ENCODE peak calls at places on chromosomes 1 and 21, in eight cellular contexts. G is tibial artery, S is skeletal muscle cell, E is fibroblast of lung, I is K562, Y is cardiac fibroblast, W is fibroblast of mammary gland, D is endodermal cell. P is an unnamed sample.

GRCh38 chr21:35988396-35989140 is 71.8 kb downstream of the SETD4 start:
- DNase-seq in E (no peak), Y (no peak), W (no peak), S (no peak), I (no peak), D (no peak), G (no peak), P (no peak)

GRCh38 chr1:53057134-53057533 is 4.9 kb upstream of the PODN start:
- DNase-seq in Y (no peak), W (peak), D (no peak), I (no peak), G (no peak), E (peak), S (no peak), P (peak)

GRCh38 chr1:206547104-206547503 is 39.8 kb downstream of the RASSF5 start:
- DNase-seq in D (no peak), Y (no peak), E (no peak), G (no peak), I (no peak), W (no peak), S (no peak), P (no peak)

GRCh38 chr1:58041621-58042020 is 504.9 kb downstream of the OMA1 start:
- DNase-seq in G (no peak), Y (no peak), I (no peak), S (no peak), E (no peak), D (no peak), W (no peak), P (no peak)

GRCh38 chr1:202154766-202155477 is 5.5 kb downstream of the PTPN7 start:
- DNase-seq in G (no peak), D (peak), E (peak), I (peak), S (peak), W (peak), Y (peak), P (peak)

GRCh38 chr1:6245086-6245868 is 1.3 kb downstream of the HES3 start:
- DNase-seq in D (peak), E (peak), I (peak), S (no peak), G (peak), W (peak), Y (peak), P (no peak)

GRCh38 chr1:98176414-98176813 is 255.6 kb upstream of the DPYD start:
- DNase-seq in Y (no peak), W (no peak), G (no peak), D (no peak), E (no peak), S (no peak), I (no peak), P (no peak)

GRCh38 chr1:1361233-1361981 is 3.1 kb upstream of the MXRA8 start:
- DNase-seq in G (peak), S (no peak), D (peak), E (no peak), I (no peak), W (no peak), Y (no peak), P (no peak)

GRCh38 chr21:31201548-31201947 is 142.5 kb downstream of the TIAM1 start:
- DNase-seq in Y (peak), G (no peak), E (peak), I (no peak), W (peak), S (peak), D (no peak), P (no peak)

GRCh38 chr1:178928041-178928440 is 57.2 kb upstream of the ANGPTL1 start:
- DNase-seq in E (no peak), Y (no peak), I (no peak), G (no peak), W (no peak), D (no peak), S (no peak), P (no peak)

GRCh38 chr1:86430376-86430775 is 6.4 kb downstream of the CLCA2 start:
- DNase-seq in D (no peak), I (no peak), Y (no peak), E (no peak), S (no peak), W (no peak), G (no peak), P (no peak)

GRCh38 chr1:160169553-160170399 is 18.4 kb downstream of the ATP1A4 start:
- DNase-seq in I (no peak), E (no peak), S (no peak), G (no peak), W (no peak), Y (no peak), D (peak), P (no peak)

GRCh38 chr1:244473059-244473605 is 12.1 kb downstream of the CATSPERE start:
- DNase-seq in E (no peak), S (no peak), G (no peak), W (no peak), D (no peak), Y (no peak), I (no peak), P (no peak)

GRCh38 chr21:33751120-33751519 is 108.8 kb downstream of the ITSN1 start:
- DNase-seq in G (no peak), S (no peak), W (peak), Y (peak), D (no peak), E (no peak), I (no peak), P (peak)

GRCh38 chr1:29236743-29236992 is 346 bp downstream of the PTPRU start:
- DNase-seq in S (no peak), I (no peak), W (no peak), D (no peak), Y (peak), E (peak), G (no peak), P (no peak)

GRCh38 chr1:155188268-155188667 is 14.6 kb downstream of the TRIM46 start:
- DNase-seq in Y (no peak), S (no peak), G (no peak), W (no peak), I (no peak), E (no peak), D (no peak), P (no peak)

GRCh38 chr1:234628099-234628498 is 18.1 kb upstream of the IRF2BP2 start:
- DNase-seq in S (peak), I (no peak), Y (peak), D (no peak), G (no peak), W (peak), E (peak), P (no peak)

GRCh38 chr1:156805766-156806511 is 10.7 kb downstream of the SH2D2A start:
- DNase-seq in S (peak), W (peak), I (no peak), G (peak), E (peak), D (no peak), Y (peak), P (peak)

GRCh38 chr21:43816611-43817071 is 27.3 kb downstream of the RRP1 start:
- DNase-seq in E (no peak), I (no peak), Y (no peak), D (peak), W (no peak), G (no peak), S (no peak), P (no peak)

GRCh38 chr1:97834903-97835302 is 85.9 kb downstream of the DPYD start:
- DNase-seq in Y (peak), I (no peak), E (no peak), W (no peak), D (no peak), G (no peak), S (no peak), P (no peak)

GRCh38 chr1:180837025-180837424 is 75.7 kb upstream of the KIAA1614 start:
- DNase-seq in G (no peak), D (no peak), I (no peak), Y (no peak), W (no peak), E (no peak), S (no peak), P (no peak)

GRCh38 chr1:159911668-159912067 is 11.7 kb upstream of the CFAP45 start:
- DNase-seq in E (no peak), S (no peak), I (no peak), W (no peak), D (no peak), Y (no peak), G (no peak), P (no peak)

GRCh38 chr21:34690041-34690792 is 21.4 kb downstream of the CLIC6 start:
- DNase-seq in I (no peak), Y (no peak), S (no peak), D (peak), E (no peak), G (no peak), W (no peak), P (no peak)

GRCh38 chr1:110135268-110136065 is 14.8 kb upstream of the SLC6A17 start:
- DNase-seq in D (peak), E (no peak), W (no peak), Y (no peak), I (no peak), S (no peak), G (peak), P (no peak)

GRCh38 chr1:246724725-246725095 is 501 bp downstream of the SCCPDH start:
- DNase-seq in I (peak), Y (peak), G (no peak), W (peak), S (no peak), E (peak), D (peak), P (no peak)

GRCh38 chr21:15064576-15065380 is at the start of gene NRIP1:
- DNase-seq in S (peak), D (peak), W (peak), E (peak), I (peak), Y (peak), G (peak), P (peak)

GRCh38 chr1:166974647-166975345 is 544 bp downstream of the ILDR2 start:
- DNase-seq in I (no peak), S (no peak), Y (no peak), W (no peak), G (no peak), E (no peak), D (peak), P (no peak)

GRCh38 chr1:15411593-15412487 is 2.2 kb downstream of the EFHD2 start:
- DNase-seq in I (no peak), G (peak), W (no peak), Y (peak), S (no peak), E (peak), D (peak), P (no peak)

GRCh38 chr1:92159593-92159992 is 58.1 kb upstream of the C1orf146 start:
- DNase-seq in D (no peak), E (no peak), S (no peak), Y (no peak), W (no peak), I (no peak), G (no peak), P (no peak)

GRCh38 chr21:15659768-15660423 is 69.9 kb upstream of the USP25 start:
- DNase-seq in G (no peak), S (no peak), W (peak), Y (no peak), I (no peak), E (no peak), D (no peak), P (no peak)

GRCh38 chr1:244768186-244768585 is 67.3 kb upstream of the COX20 start:
- DNase-seq in W (no peak), D (no peak), G (no peak), I (no peak), S (no peak), Y (peak), E (no peak), P (no peak)

GRCh38 chr1:83086986-83087512 is 911.9 kb downstream of the TTLL7 start:
- DNase-seq in E (no peak), Y (no peak), S (no peak), I (no peak), G (no peak), W (no peak), D (no peak), P (no peak)

GRCh38 chr1:158095737-158096335 is 84.9 kb upstream of the CD1D start:
- DNase-seq in I (peak), Y (peak), D (peak), G (no peak), W (peak), S (no peak), E (peak), P (no peak)

GRCh38 chr1:23838401-23838866 is 13.2 kb upstream of the HMGCL start:
- DNase-seq in D (peak), I (peak), S (peak), G (peak), Y (peak), W (peak), E (peak), P (no peak)
- H3K4me3 ChIP-seq in D (peak), I (peak), S (peak), G (peak), Y (peak), W (peak), E (peak), P (peak)

GRCh38 chr21:39616373-39616772 is 3.6 kb downstream of the B3GALT5 start:
- DNase-seq in G (no peak), I (no peak), Y (no peak), E (no peak), D (no peak), S (no peak), W (no peak), P (no peak)

GRCh38 chr21:39613029-39613934 is 542 bp downstream of the B3GALT5 start:
- DNase-seq in G (no peak), I (no peak), D (peak), S (no peak), W (no peak), E (peak), Y (no peak), P (no peak)

GRCh38 chr21:39610705-39611104 is 2.0 kb upstream of the B3GALT5 start:
- DNase-seq in W (no peak), E (no peak), Y (no peak), S (no peak), I (no peak), D (peak), G (no peak), P (no peak)

GRCh38 chr21:39611547-39612190 is 1.1 kb upstream of the B3GALT5 start:
- DNase-seq in I (no peak), S (no peak), W (no peak), Y (no peak), G (no peak), D (peak), E (no peak), P (no peak)

GRCh38 chr21:39612233-39613028 is at the start of gene B3GALT5:
- DNase-seq in W (peak), I (no peak), E (peak), Y (no peak), D (peak), S (no peak), G (no peak), P (no peak)
- H3K4me3 ChIP-seq in W (no peak), I (no peak), E (peak), Y (no peak), D (peak), S (peak), G (peak), P (peak)

GRCh38 chr1:170537798-170538503 is 6.0 kb downstream of the GORAB start:
- DNase-seq in D (no peak), E (peak), Y (peak), G (no peak), S (no peak), I (no peak), W (peak), P (peak)

GRCh38 chr1:170539154-170539553 is 7.2 kb downstream of the GORAB start:
- DNase-seq in D (no peak), W (no peak), G (no peak), I (no peak), Y (no peak), E (no peak), S (no peak), P (no peak)

GRCh38 chr1:170536924-170537551 is 5.1 kb downstream of the GORAB start:
- DNase-seq in G (no peak), D (no peak), W (peak), I (no peak), S (no peak), E (no peak), Y (peak), P (no peak)

GRCh38 chr1:170535418-170535817 is 3.5 kb downstream of the GORAB start:
- DNase-seq in Y (no peak), E (no peak), W (no peak), D (no peak), G (no peak), S (no peak), I (no peak), P (no peak)

GRCh38 chr1:170538687-170539086 is 6.7 kb downstream of the GORAB start:
- DNase-seq in Y (no peak), D (no peak), G (no peak), I (no peak), S (no peak), E (no peak), W (no peak), P (no peak)
- H3K4me3 ChIP-seq in Y (no peak), D (no peak), G (no peak), I (no peak), S (no peak), E (no peak), W (no peak), P (no peak)

DNA sequence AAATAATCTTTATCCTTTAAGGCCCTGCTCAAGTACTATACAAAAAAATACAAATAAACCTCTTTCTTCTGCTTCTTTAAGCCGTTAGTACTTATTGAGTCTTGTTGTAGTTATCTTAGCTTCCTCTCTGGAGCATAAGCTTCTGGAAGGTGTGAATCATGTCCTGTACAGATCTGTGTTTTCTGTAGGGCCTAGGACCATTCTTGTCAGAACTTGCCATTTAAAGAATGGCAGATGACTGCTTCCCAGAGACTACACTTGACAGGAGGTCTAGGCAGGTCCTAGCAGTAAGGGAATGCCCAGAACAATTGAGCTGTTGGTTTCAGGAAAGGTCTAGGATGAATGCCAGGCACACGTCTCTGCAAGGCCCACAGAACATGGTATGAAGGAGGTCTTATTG is 12.9 kb downstream of the NEK7 start:
- DNase-seq in G (no peak), Y (peak), D (no peak), E (no peak), I (no peak), W (no peak), S (no peak), P (no peak)
- H3K4me3 ChIP-seq in G (no peak), Y (no peak), D (no peak), E (no peak), I (no peak), W (no peak), S (no peak), P (no peak)

GRCh38 chr1:145957443-145958319 is at the start of gene LIX1L:
- DNase-seq in S (peak), Y (peak), I (peak), E (peak), G (peak), W (peak), D (peak), P (peak)

GRCh38 chr1:145955436-145955835 is 2.4 kb downstream of the LIX1L start:
- DNase-seq in G (no peak), D (no peak), W (peak), I (no peak), E (no peak), S (no peak), Y (no peak), P (no peak)

GRCh38 chr1:145956361-145956760 is 1.5 kb downstream of the LIX1L start:
- DNase-seq in I (no peak), W (no peak), E (no peak), D (no peak), G (no peak), S (no peak), Y (no peak), P (no peak)

GRCh38 chr1:145958734-145959133 is 917 bp upstream of the LIX1L start:
- DNase-seq in W (no peak), I (no peak), D (no peak), S (no peak), Y (no peak), E (no peak), G (no peak), P (no peak)

GRCh38 chr1:145956776-145957442 is 908 bp downstream of the LIX1L start:
- DNase-seq in E (peak), G (peak), S (no peak), W (peak), I (no peak), D (no peak), Y (peak), P (no peak)
- H3K4me3 ChIP-seq in E (peak), G (peak), S (peak), W (peak), I (peak), D (peak), Y (peak), P (peak)

DNA sequence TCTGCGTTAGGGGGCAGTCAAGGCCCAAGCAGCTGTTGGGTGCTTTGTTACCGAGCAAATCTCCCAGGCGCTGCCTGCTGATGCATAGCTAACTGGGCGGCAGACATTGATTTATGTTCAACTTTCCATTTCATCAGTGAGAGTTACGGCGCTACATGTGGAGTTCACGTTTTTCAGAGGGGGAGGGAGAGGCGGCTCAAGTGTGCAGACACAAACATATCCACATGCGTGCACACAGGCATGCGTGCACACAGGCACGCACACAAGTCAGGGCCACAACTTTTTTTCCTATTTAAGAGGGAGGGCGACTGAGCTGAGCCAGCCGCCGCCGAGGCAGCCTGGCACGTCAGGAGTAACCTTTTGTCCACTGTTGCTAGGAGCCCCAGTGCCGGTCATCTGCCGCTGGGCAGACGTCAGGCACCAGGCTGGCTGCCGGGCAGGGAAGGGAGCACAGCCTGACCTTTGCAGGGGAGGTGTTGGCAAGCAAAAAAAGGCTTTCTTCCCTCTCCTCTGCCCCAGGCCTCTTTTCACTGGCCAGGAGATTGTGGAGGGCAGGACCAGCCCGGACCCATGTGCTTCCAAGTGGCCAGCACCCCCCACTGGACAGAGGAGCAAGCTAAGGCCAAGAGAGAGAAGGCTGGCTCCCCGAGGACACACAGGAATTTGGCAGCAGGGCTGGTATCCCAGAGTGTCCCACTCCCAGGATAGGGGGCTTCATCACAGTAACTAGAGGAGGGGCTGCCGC is 73.3 kb downstream of the MRPL37 start:
- DNase-seq in Y (peak), D (peak), W (peak), E (peak), I (peak), G (peak), S (peak), P (no peak)
- H3K4me3 ChIP-seq in Y (no peak), D (no peak), W (peak), E (no peak), I (no peak), G (peak), S (no peak), P (no peak)

GRCh38 chr1:116326486-116326885 is 46.6 kb upstream of the ATP1A1 start:
- DNase-seq in W (no peak), Y (no peak), E (no peak), D (no peak), S (no peak), G (no peak), I (no peak), P (no peak)
- H3K4me3 ChIP-seq in W (no peak), Y (no peak), E (no peak), D (no peak), S (no peak), G (no peak), I (no peak), P (no peak)

DNA sequence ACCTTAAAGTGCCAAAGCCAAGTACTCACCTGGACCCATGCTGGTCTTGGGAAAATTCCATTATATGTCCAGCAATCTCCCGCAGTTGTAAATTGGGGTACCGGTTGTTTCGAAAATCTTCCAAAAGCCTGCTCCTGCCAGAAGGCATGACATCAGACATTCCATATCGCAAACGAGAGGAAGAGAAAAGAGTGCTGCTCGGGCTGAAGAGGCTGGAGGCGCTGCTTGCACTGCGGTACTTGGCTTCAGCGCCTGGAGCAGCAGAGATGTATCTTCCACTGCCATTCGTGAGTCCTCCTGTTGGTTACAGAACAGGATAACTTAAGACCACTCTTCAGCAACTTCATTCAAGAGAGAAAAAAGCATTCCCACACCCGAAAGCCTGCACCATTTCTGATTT is 45.1 kb upstream of the SDC3 start:
- DNase-seq in G (no peak), Y (no peak), E (no peak), I (no peak), S (no peak), D (no peak), W (no peak), P (no peak)
- H3K4me3 ChIP-seq in G (no peak), Y (no peak), E (no peak), I (no peak), S (no peak), D (no peak), W (no peak), P (no peak)

P was measured in AG09309.